ENCODE peak calls at places on chromosomes 12 and 14, in nine cellular contexts. O is activated T-cell treated with anti-CD3 and anti-CD28 coated beads, Interleukin-2, amount 50 U/mL, for 72 hours; A is activated CD4-positive, alpha-beta memory T cell treated with anti-CD3 and anti-CD28 coated beads for 36 hours; E is lung; Y is RWPE1; C is ovary; W is endodermal cell; K is HT1080; F is nucleus accumbens. V is an unnamed sample.

GRCh38 chr14:50399251-50400032 is 2.8 kb upstream of the CDKL1 start:
- DNase-seq in C (no peak), K (peak), A (no peak), W (no peak), Y (peak), F (no peak), O (no peak), E (no peak), V (no peak)

GRCh38 chr12:117362391-117362790 is 965 bp upstream of the NOS1 start:
- DNase-seq in E (no peak), F (no peak), W (no peak), Y (no peak), K (no peak), A (no peak), O (no peak), C (no peak), V (no peak)

GRCh38 chr14:106665814-106666213 is 1139.4 kb downstream of the TMEM121 start:
- DNase-seq in F (no peak), W (no peak), O (peak), C (no peak), A (no peak), Y (no peak), E (no peak), K (no peak), V (no peak)

GRCh38 chr12:23756416-23756815 is 193.1 kb downstream of the SOX5 start:
- DNase-seq in W (no peak), K (no peak), C (no peak), O (no peak), F (no peak), Y (no peak), A (no peak), E (no peak), V (no peak)

GRCh38 chr14:69711471-69712216 is 55.3 kb upstream of the SRSF5 start:
- DNase-seq in F (peak), K (no peak), A (no peak), C (no peak), O (no peak), Y (no peak), W (no peak), E (no peak), V (no peak)

GRCh38 chr14:54435500-54435981 is 5.6 kb downstream of the CNIH1 start:
- DNase-seq in A (peak), W (no peak), K (peak), C (no peak), O (peak), Y (peak), E (no peak), F (no peak), V (no peak)

GRCh38 chr12:111270128-111270651 is 98.7 kb downstream of the PHETA1 start:
- DNase-seq in Y (no peak), F (no peak), W (no peak), E (no peak), O (no peak), K (no peak), C (no peak), A (no peak), V (no peak)

GRCh38 chr14:36091096-36091495 is 85.4 kb downstream of the PTCSC3 start:
- DNase-seq in C (no peak), F (no peak), O (no peak), A (no peak), W (no peak), Y (peak), E (peak), K (peak), V (no peak)

GRCh38 chr14:21711360-21711961 is 37.8 kb upstream of the OR4E1 start:
- DNase-seq in Y (peak), E (no peak), A (peak), C (no peak), K (peak), F (no peak), W (peak), O (peak), V (peak)

GRCh38 chr12:125340791-125341190 is 275.6 kb downstream of the AACS start:
- DNase-seq in O (no peak), Y (no peak), E (no peak), C (no peak), W (peak), A (no peak), F (peak), K (peak), V (no peak)

GRCh38 chr12:26627335-26627734 is 205.7 kb downstream of the ITPR2 start:
- DNase-seq in F (no peak), C (no peak), O (no peak), A (no peak), E (no peak), K (no peak), Y (no peak), W (no peak), V (no peak)

GRCh38 chr14:92456215-92457017 is 57.2 kb upstream of the RIN3 start:
- DNase-seq in K (peak), F (no peak), O (peak), W (peak), Y (peak), C (peak), E (peak), A (peak), V (peak)